ENCODE peak calls at places on chromosomes 4 and X, in five cellular contexts. One of them, this sample, is unnamed.
A peak's percentile ranks its signal among the peaks of the same experiment; 100 is the strongest.

GRCh38 chr4:122364700-122365404 is 14.0 kb upstream of the ADAD1 start:
- DNase-seq in uterus: no peak
- DNase-seq in body of pancreas: no peak
- DNase-seq in transverse colon: peak; percentile 12
- DNase-seq in breast epithelium: no peak
- DNase-seq in this sample: no peak

GRCh38 chr4:37882665-37883296 is 8.1 kb upstream of the TBC1D1 start:
- DNase-seq in uterus: no peak
- DNase-seq in body of pancreas: no peak
- DNase-seq in transverse colon: no peak
- DNase-seq in breast epithelium: no peak
- DNase-seq in this sample: no peak

GRCh38 chr4:58732973-58733372 is 1622.8 kb upstream of the IGFBP7 start:
- DNase-seq in uterus: no peak
- DNase-seq in body of pancreas: no peak
- DNase-seq in transverse colon: no peak
- DNase-seq in breast epithelium: no peak
- DNase-seq in this sample: no peak

GRCh38 chr4:2060578-2061207 is 1.6 kb downstream of the NAT8L start:
- DNase-seq in uterus: no peak
- DNase-seq in body of pancreas: no peak
- DNase-seq in transverse colon: peak; percentile 32
- DNase-seq in breast epithelium: no peak
- DNase-seq in this sample: no peak

GRCh38 chr4:86895692-86896488 is 3.7 kb upstream of the C4orf36 start:
- DNase-seq in uterus: no peak
- DNase-seq in body of pancreas: peak; percentile 61
- DNase-seq in transverse colon: no peak
- DNase-seq in breast epithelium: no peak
- DNase-seq in this sample: no peak

GRCh38 chr4:110224812-110225211 is 26.4 kb upstream of the ELOVL6 start:
- DNase-seq in uterus: no peak
- DNase-seq in body of pancreas: no peak
- DNase-seq in transverse colon: no peak
- DNase-seq in breast epithelium: no peak
- DNase-seq in this sample: no peak

GRCh38 chrX:18537524-18537923 is 112.1 kb downstream of the CDKL5 start:
- DNase-seq in uterus: no peak
- DNase-seq in body of pancreas: no peak
- DNase-seq in transverse colon: no peak
- DNase-seq in breast epithelium: no peak
- DNase-seq in this sample: no peak

GRCh38 chr4:166169111-166169510 is 296.1 kb downstream of the TLL1 start:
- DNase-seq in uterus: no peak
- DNase-seq in body of pancreas: no peak
- DNase-seq in transverse colon: no peak
- DNase-seq in breast epithelium: no peak
- DNase-seq in this sample: no peak

GRCh38 chr4:182854466-182854865 is 62.7 kb downstream of the DCTD start:
- DNase-seq in uterus: no peak
- DNase-seq in body of pancreas: no peak
- DNase-seq in transverse colon: no peak
- DNase-seq in breast epithelium: no peak
- DNase-seq in this sample: no peak

GRCh38 chrX:103356023-103356798 is at the start of gene TCEAL9:
- DNase-seq in uterus: peak; percentile 84
- DNase-seq in body of pancreas: peak; percentile 73
- DNase-seq in transverse colon: peak; percentile 63
- DNase-seq in breast epithelium: peak; percentile 65
- DNase-seq in this sample: peak; percentile 50

GRCh38 chr4:108168672-108169562 is at the start of gene LEF1:
- DNase-seq in uterus: no peak
- DNase-seq in body of pancreas: no peak
- DNase-seq in transverse colon: peak; percentile 33
- DNase-seq in breast epithelium: peak; percentile 39
- DNase-seq in this sample: peak; percentile 34

GRCh38 chr4:168654206-168655174 is 157.6 kb downstream of the PALLD start:
- DNase-seq in uterus: no peak
- DNase-seq in body of pancreas: no peak
- DNase-seq in transverse colon: peak; percentile 80
- DNase-seq in breast epithelium: peak; percentile 55
- DNase-seq in this sample: peak; percentile 57

GRCh38 chr4:6926681-6927478 is 17.3 kb downstream of the TBC1D14 start:
- DNase-seq in uterus: no peak
- DNase-seq in body of pancreas: peak; percentile 65
- DNase-seq in transverse colon: peak; percentile 87
- DNase-seq in breast epithelium: no peak
- DNase-seq in this sample: peak; percentile 62

GRCh38 chr4:3286335-3287175 is 6.3 kb upstream of the RGS12 start:
- DNase-seq in uterus: no peak
- DNase-seq in body of pancreas: no peak
- DNase-seq in transverse colon: no peak
- DNase-seq in breast epithelium: peak; percentile 16
- DNase-seq in this sample: peak; percentile 22

GRCh38 chr4:108328033-108328732 is 159.5 kb upstream of the LEF1 start:
- DNase-seq in uterus: no peak
- DNase-seq in body of pancreas: no peak
- DNase-seq in transverse colon: no peak
- DNase-seq in breast epithelium: no peak
- DNase-seq in this sample: no peak

GRCh38 chr4:42636591-42636990 is 20.3 kb downstream of the ATP8A1 start:
- DNase-seq in uterus: no peak
- DNase-seq in body of pancreas: no peak
- DNase-seq in transverse colon: no peak
- DNase-seq in breast epithelium: no peak
- DNase-seq in this sample: no peak

GRCh38 chr4:101127176-101127790 is 220.0 kb downstream of the PPP3CA start:
- DNase-seq in uterus: no peak
- DNase-seq in body of pancreas: no peak
- DNase-seq in transverse colon: no peak
- DNase-seq in breast epithelium: no peak
- DNase-seq in this sample: no peak

GRCh38 chr4:74884282-74884681 is 48.6 kb upstream of the PARM1 start:
- DNase-seq in uterus: no peak
- DNase-seq in body of pancreas: no peak
- DNase-seq in transverse colon: no peak
- DNase-seq in breast epithelium: no peak
- DNase-seq in this sample: no peak

GRCh38 chrX:97685753-97686152 is 802.0 kb downstream of the RPA4 start:
- DNase-seq in uterus: no peak
- DNase-seq in body of pancreas: peak; percentile 2
- DNase-seq in transverse colon: no peak
- DNase-seq in breast epithelium: no peak
- DNase-seq in this sample: no peak

GRCh38 chr4:81198151-81198550 is 16.9 kb downstream of the PRKG2 start:
- DNase-seq in uterus: no peak
- DNase-seq in body of pancreas: no peak
- DNase-seq in transverse colon: no peak
- DNase-seq in breast epithelium: no peak
- DNase-seq in this sample: peak; percentile 48

GRCh38 chr4:38449506-38450174 is 214.4 kb upstream of the KLF3 start:
- DNase-seq in uterus: no peak
- DNase-seq in body of pancreas: peak; percentile 34
- DNase-seq in transverse colon: no peak
- DNase-seq in breast epithelium: no peak
- DNase-seq in this sample: no peak

GRCh38 chr4:154024097-154024496 is 235.2 kb upstream of the SFRP2 start:
- DNase-seq in uterus: no peak
- DNase-seq in body of pancreas: no peak
- DNase-seq in transverse colon: no peak
- DNase-seq in breast epithelium: no peak
- DNase-seq in this sample: no peak

GRCh38 chr4:68176500-68176899 is 46.8 kb upstream of the TMPRSS11F start:
- DNase-seq in uterus: no peak
- DNase-seq in body of pancreas: no peak
- DNase-seq in transverse colon: no peak
- DNase-seq in breast epithelium: no peak
- DNase-seq in this sample: no peak

GRCh38 chr4:36187723-36188333 is 56.5 kb downstream of the ARAP2 start:
- DNase-seq in uterus: no peak
- DNase-seq in body of pancreas: no peak
- DNase-seq in transverse colon: no peak
- DNase-seq in breast epithelium: no peak
- DNase-seq in this sample: no peak

GRCh38 chr4:10072420-10073017 is 44.1 kb downstream of the WDR1 start:
- DNase-seq in uterus: no peak
- DNase-seq in body of pancreas: no peak
- DNase-seq in transverse colon: no peak
- DNase-seq in breast epithelium: no peak
- DNase-seq in this sample: no peak

GRCh38 chr4:2977116-2978097 is 14.0 kb downstream of the GRK4 start:
- DNase-seq in uterus: no peak
- DNase-seq in body of pancreas: no peak
- DNase-seq in transverse colon: no peak
- DNase-seq in breast epithelium: no peak
- DNase-seq in this sample: no peak

GRCh38 chrX:4570141-4570540 is 856.7 kb upstream of the PRKX start:
- DNase-seq in uterus: no peak
- DNase-seq in body of pancreas: peak; percentile 53
- DNase-seq in transverse colon: no peak
- DNase-seq in breast epithelium: no peak
- DNase-seq in this sample: peak; percentile 60

GRCh38 chr4:154041595-154042086 is 252.8 kb upstream of the SFRP2 start:
- DNase-seq in uterus: no peak
- DNase-seq in body of pancreas: no peak
- DNase-seq in transverse colon: no peak
- DNase-seq in breast epithelium: no peak
- DNase-seq in this sample: no peak

GRCh38 chr4:80307774-80308465 is 27.6 kb upstream of the CFAP299 start:
- DNase-seq in uterus: no peak
- DNase-seq in body of pancreas: no peak
- DNase-seq in transverse colon: no peak
- DNase-seq in breast epithelium: no peak
- DNase-seq in this sample: no peak

GRCh38 chrX:72073614-72074013 is 58.1 kb downstream of the RTL5 start:
- DNase-seq in uterus: no peak
- DNase-seq in body of pancreas: no peak
- DNase-seq in transverse colon: no peak
- DNase-seq in breast epithelium: no peak
- DNase-seq in this sample: no peak

GRCh38 chrX:132488092-132488749 is 617 bp downstream of the MBNL3 start:
- DNase-seq in uterus: no peak
- DNase-seq in body of pancreas: peak; percentile 38
- DNase-seq in transverse colon: peak; percentile 33
- DNase-seq in breast epithelium: no peak
- DNase-seq in this sample: no peak

GRCh38 chrX:132491191-132491590 is 2.4 kb upstream of the MBNL3 start:
- DNase-seq in uterus: no peak
- DNase-seq in body of pancreas: peak; percentile 61
- DNase-seq in transverse colon: peak; percentile 22
- DNase-seq in breast epithelium: no peak
- DNase-seq in this sample: no peak

GRCh38 chrX:132490086-132490419 is 1.2 kb upstream of the MBNL3 start:
- DNase-seq in uterus: no peak
- DNase-seq in body of pancreas: no peak
- DNase-seq in transverse colon: peak; percentile 18
- DNase-seq in breast epithelium: no peak
- DNase-seq in this sample: no peak

GRCh38 chrX:132488819-132489255 is at the start of gene MBNL3:
- DNase-seq in uterus: peak; percentile 51
- DNase-seq in body of pancreas: peak; percentile 67
- DNase-seq in transverse colon: peak; percentile 68
- DNase-seq in breast epithelium: peak; percentile 26
- DNase-seq in this sample: peak; percentile 59

GRCh38 chrX:132489256-132490085 is 633 bp upstream of the MBNL3 start:
- DNase-seq in uterus: peak; percentile 59
- DNase-seq in body of pancreas: peak; percentile 78
- DNase-seq in transverse colon: peak; percentile 81
- DNase-seq in breast epithelium: peak; percentile 27
- DNase-seq in this sample: peak; percentile 78
- TF ChIP-seq POLR2A in uterus: no peak
- TF ChIP-seq POLR2A in body of pancreas: peak; percentile 59
- TF ChIP-seq POLR2A in transverse colon: peak; percentile 31
- TF ChIP-seq POLR2A in breast epithelium: no peak
- TF ChIP-seq POLR2A in this sample: no peak

DNA sequence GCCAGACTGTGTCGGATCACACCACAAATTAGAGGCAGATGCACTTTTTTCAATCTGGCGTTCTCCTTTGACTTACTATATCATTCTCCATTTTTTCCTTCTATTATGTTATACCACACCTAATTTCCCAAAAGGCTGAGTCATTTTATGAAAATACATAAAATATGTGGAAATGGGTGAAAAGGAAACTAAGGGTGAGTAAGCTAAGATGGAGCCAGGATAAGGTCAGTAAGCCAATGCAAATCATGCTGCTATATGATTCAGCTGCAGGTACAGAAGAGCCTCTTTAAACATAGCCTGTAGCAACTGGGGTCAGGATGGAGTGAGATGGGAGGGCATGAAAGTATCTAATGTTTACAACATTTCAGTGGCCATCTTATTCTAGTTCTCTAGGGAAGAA is 94.0 kb upstream of the TEX13A start:
- DNase-seq in uterus: no peak
- DNase-seq in body of pancreas: no peak
- DNase-seq in transverse colon: no peak
- DNase-seq in breast epithelium: no peak
- DNase-seq in this sample: no peak
- H3K4me3 ChIP-seq in uterus: no peak overlapping the region
- H3K4me3 ChIP-seq in body of pancreas: no peak overlapping the region
- H3K4me3 ChIP-seq in transverse colon: no peak overlapping the region
- H3K4me3 ChIP-seq in breast epithelium: no peak overlapping the region
- H3K4me3 ChIP-seq in this sample: no peak overlapping the region

GRCh38 chr4:8269535-8270417 is at the start of gene HTRA3:
- DNase-seq in uterus: peak; percentile 44
- DNase-seq in body of pancreas: no peak
- DNase-seq in transverse colon: peak; percentile 35
- DNase-seq in breast epithelium: no peak
- DNase-seq in this sample: peak; percentile 28
- TF ChIP-seq POLR2A in uterus: peak; percentile 90
- TF ChIP-seq POLR2A in body of pancreas: no peak
- TF ChIP-seq POLR2A in transverse colon: no peak
- TF ChIP-seq POLR2A in breast epithelium: no peak
- TF ChIP-seq POLR2A in this sample: no peak

DNA sequence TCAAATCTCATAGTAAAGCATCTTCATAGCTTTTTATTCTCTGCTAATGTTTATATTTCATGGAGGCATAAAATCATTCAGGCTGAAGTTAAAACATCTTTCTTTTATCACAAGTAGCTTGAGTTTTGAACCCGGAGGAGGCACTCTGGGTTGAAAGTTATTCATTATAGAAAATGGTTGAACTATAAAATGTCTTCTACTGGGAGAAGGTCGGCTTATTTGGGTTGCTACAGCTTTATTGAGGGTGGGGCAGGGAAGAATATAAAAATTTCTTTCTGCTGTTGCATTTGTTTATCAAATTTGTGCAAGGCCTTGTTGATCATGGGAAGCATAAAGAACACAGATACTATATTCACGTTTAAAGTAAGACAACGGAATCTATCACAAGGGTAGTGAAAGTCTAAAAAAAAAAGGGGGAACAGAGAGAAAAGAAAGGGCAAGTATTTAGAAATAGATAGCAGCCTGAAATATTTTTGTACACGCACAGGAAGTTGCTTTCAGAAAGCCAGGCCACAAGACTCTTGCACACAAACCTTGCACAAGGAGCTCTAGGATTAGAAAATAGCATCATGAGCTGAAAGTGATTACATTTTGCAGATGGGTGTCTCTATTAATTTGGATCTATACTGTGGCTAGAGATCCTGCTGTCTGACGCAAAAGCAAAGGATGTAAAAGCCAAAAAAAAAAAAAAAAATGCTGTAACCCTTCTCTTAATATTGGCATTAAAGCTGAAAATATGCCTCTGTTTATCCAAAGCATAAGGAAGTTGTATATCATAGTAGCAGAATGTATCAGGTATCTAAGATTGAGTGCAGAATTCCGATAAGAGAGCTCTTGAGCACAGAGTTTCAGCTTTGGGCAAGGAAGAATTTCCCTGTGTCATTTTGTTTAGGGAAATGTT is 37.2 kb upstream of the FAM9C start:
- DNase-seq in uterus: no peak
- DNase-seq in body of pancreas: peak; percentile 22
- DNase-seq in transverse colon: no peak
- DNase-seq in breast epithelium: no peak
- DNase-seq in this sample: no peak
- H3K4me3 ChIP-seq in uterus: no peak overlapping the region
- H3K4me3 ChIP-seq in body of pancreas: no peak overlapping the region
- H3K4me3 ChIP-seq in transverse colon: no peak overlapping the region
- H3K4me3 ChIP-seq in breast epithelium: no peak overlapping the region
- H3K4me3 ChIP-seq in this sample: no peak overlapping the region

This sample was measured in stomach.